ENCODE peak calls at places on chromosome 15, in seven cellular contexts. P is stimulated activated CD8-positive, alpha-beta memory T cell treated with anti-CD3 and anti-CD28 coated beads, Interleukin-15, amount 100 ng/mL, for 48 hours; L is choroid plexus epithelial cell; M is activated CD8-positive, alpha-beta memory T cell treated with anti-CD3 and anti-CD28 coated beads for 48 hours; N is effector memory CD8-positive, alpha-beta T cell; Q is AML-193; X is nucleus accumbens. R is an unnamed sample.

GRCh38 chr15:70569139-70569717 is 194.1 kb downstream of the UACA start:
- DNase-seq in P (no peak), L (peak), M (no peak), N (no peak), Q (peak), X (no peak), R (no peak)

GRCh38 chr15:83046558-83047127 is 20.4 kb downstream of the BTBD1 start:
- DNase-seq in P (no peak), L (peak), M (no peak), N (no peak), Q (no peak), X (no peak), R (no peak)

GRCh38 chr15:47997712-47998111 is 123.1 kb upstream of the SLC24A5 start:
- DNase-seq in P (no peak), L (no peak), M (no peak), N (no peak), Q (no peak), X (no peak), R (no peak)

GRCh38 chr15:92643849-92644815 is 11.4 kb downstream of the FAM174B start:
- DNase-seq in P (no peak), L (no peak), M (no peak), N (no peak), Q (no peak), X (no peak), R (peak)

GRCh38 chr15:43132830-43133428 is 457 bp upstream of the TMEM62 start:
- DNase-seq in P (no peak), L (no peak), M (no peak), N (no peak), Q (no peak), X (peak), R (no peak)

GRCh38 chr15:100703032-100703578 is 100.7 kb downstream of the ASB7 start:
- DNase-seq in P (peak), L (peak), M (peak), N (no peak), Q (no peak), X (no peak), R (peak)

GRCh38 chr15:77031376-77032050 is 36.6 kb downstream of the PSTPIP1 start:
- DNase-seq in P (no peak), L (peak), M (peak), N (no peak), Q (no peak), X (no peak), R (peak)

GRCh38 chr15:59222106-59222505 is 15.5 kb downstream of the LDHAL6B start:
- DNase-seq in P (no peak), L (peak), M (no peak), N (no peak), Q (no peak), X (no peak), R (no peak)

GRCh38 chr15:51864408-51865056 is 35.1 kb downstream of the TMOD3 start:
- DNase-seq in P (peak), L (no peak), M (no peak), N (no peak), Q (no peak), X (no peak), R (no peak)

GRCh38 chr15:62486041-62486440 is 321.0 kb upstream of the C2CD4B start:
- DNase-seq in P (no peak), L (peak), M (no peak), N (no peak), Q (no peak), X (no peak), R (no peak)

GRCh38 chr15:63763476-63764123 is 70.1 kb downstream of the HERC1 start:
- DNase-seq in P (no peak), L (peak), M (no peak), N (no peak), Q (peak), X (no peak), R (no peak)

GRCh38 chr15:69085325-69086081 is 71.0 kb downstream of the NOX5 start:
- DNase-seq in P (no peak), L (no peak), M (no peak), N (no peak), Q (no peak), X (no peak), R (no peak)

GRCh38 chr15:46442901-46443590 is 808.2 kb downstream of the SQOR start:
- DNase-seq in P (no peak), L (no peak), M (no peak), N (no peak), Q (no peak), X (no peak), R (no peak)

GRCh38 chr15:64490598-64491259 is 30.4 kb downstream of the ZNF609 start:
- DNase-seq in P (no peak), L (peak), M (no peak), N (no peak), Q (no peak), X (no peak), R (no peak)

GRCh38 chr15:58966698-58967097 is 20.8 kb upstream of the RNF111 start:
- DNase-seq in P (no peak), L (peak), M (no peak), N (no peak), Q (no peak), X (no peak), R (no peak)

GRCh38 chr15:57703387-57703786 is 3.1 kb upstream of the POLR2M start:
- DNase-seq in P (no peak), L (no peak), M (no peak), N (no peak), Q (no peak), X (no peak), R (no peak)

GRCh38 chr15:82536409-82537350 is 3.6 kb downstream of the RPS17 start:
- DNase-seq in P (no peak), L (peak), M (no peak), N (no peak), Q (no peak), X (no peak), R (no peak)

GRCh38 chr15:41331281-41331680 is 1.1 kb downstream of the OIP5 start:
- DNase-seq in P (no peak), L (no peak), M (no peak), N (no peak), Q (no peak), X (no peak), R (no peak)

GRCh38 chr15:82159922-82160321 is 102.6 kb downstream of the EFL1 start:
- DNase-seq in P (no peak), L (peak), M (no peak), N (no peak), Q (no peak), X (no peak), R (no peak)

GRCh38 chr15:89278307-89278706 is 34.5 kb downstream of the FANCI start:
- DNase-seq in P (no peak), L (peak), M (no peak), N (no peak), Q (no peak), X (no peak), R (no peak)

GRCh38 chr15:88636039-88636438 is 2.8 kb upstream of the ISG20 start:
- DNase-seq in P (no peak), L (no peak), M (no peak), N (peak), Q (no peak), X (no peak), R (no peak)

GRCh38 chr15:24971772-24972171 is 17.0 kb downstream of the SNRPN start:
- DNase-seq in P (no peak), L (no peak), M (no peak), N (no peak), Q (no peak), X (no peak), R (no peak)

GRCh38 chr15:72796515-72797337 is 13.2 kb upstream of the ADPGK start:
- DNase-seq in P (no peak), L (peak), M (no peak), N (peak), Q (no peak), X (peak), R (peak)

GRCh38 chr15:40008061-40008460 is 30.9 kb downstream of the SRP14 start:
- DNase-seq in P (no peak), L (peak), M (no peak), N (no peak), Q (no peak), X (no peak), R (no peak)

GRCh38 chr15:89814112-89814742 is 425 bp downstream of the ANPEP start:
- DNase-seq in P (no peak), L (no peak), M (no peak), N (no peak), Q (no peak), X (no peak), R (peak)

GRCh38 chr15:66878761-66879160 is 176.7 kb downstream of the SMAD6 start:
- DNase-seq in P (no peak), L (no peak), M (no peak), N (no peak), Q (no peak), X (no peak), R (no peak)

GRCh38 chr15:63019539-63020109 is 22.9 kb upstream of the TPM1 start:
- DNase-seq in P (no peak), L (peak), M (no peak), N (no peak), Q (no peak), X (no peak), R (no peak)

GRCh38 chr15:39453500-39454073 is 127.3 kb upstream of the THBS1 start:
- DNase-seq in P (no peak), L (no peak), M (no peak), N (no peak), Q (peak), X (no peak), R (no peak)

GRCh38 chr15:82944840-82945239 is 7.7 kb downstream of the HOMER2 start:
- DNase-seq in P (no peak), L (no peak), M (no peak), N (no peak), Q (no peak), X (no peak), R (no peak)

GRCh38 chr15:29570931-29571727 is 251.1 kb downstream of the TJP1 start:
- DNase-seq in P (peak), L (peak), M (no peak), N (no peak), Q (no peak), X (peak), R (no peak)